ENCODE peak calls at places on chromosomes 1 and 21, in ten cellular contexts. One of them, this sample, is unnamed.

GRCh38 chr1:186617860-186618780 is 62.1 kb downstream of the PTGS2 start:
- DNase-seq in IMR-90: no peak
- DNase-seq in GM23338: peak; percentile 5
- DNase-seq in esophagus squamous epithelium: no peak
- DNase-seq in tibial artery: no peak
- DNase-seq in Karpas-422: peak; percentile 82
- DNase-seq in pancreas: no peak
- DNase-seq in vagina: no peak
- DNase-seq in stomach: peak; percentile 30
- DNase-seq in heart right ventricle: peak; percentile 40
- DNase-seq in this sample: peak; percentile 27

GRCh38 chr1:68459796-68460195 is 10.0 kb upstream of the RPE65 start:
- DNase-seq in stomach: no peak
- DNase-seq in Karpas-422: no peak
- DNase-seq in pancreas: no peak
- DNase-seq in GM23338: no peak
- DNase-seq in IMR-90: peak; percentile 37
- DNase-seq in esophagus squamous epithelium: no peak
- DNase-seq in tibial artery: no peak
- DNase-seq in heart right ventricle: no peak
- DNase-seq in vagina: no peak
- DNase-seq in this sample: no peak

GRCh38 chr1:22709891-22710687 is 550 bp upstream of the EPHB2 start:
- DNase-seq in IMR-90: peak; percentile 64
- DNase-seq in Karpas-422: peak; percentile 82
- DNase-seq in pancreas: peak; percentile 79
- DNase-seq in esophagus squamous epithelium: no peak
- DNase-seq in GM23338: peak; percentile 78
- DNase-seq in heart right ventricle: peak; percentile 70
- DNase-seq in stomach: no peak
- DNase-seq in tibial artery: no peak
- DNase-seq in vagina: no peak
- DNase-seq in this sample: peak; percentile 74

GRCh38 chr1:200670215-200671118 is 760 bp upstream of the DDX59 start:
- DNase-seq in stomach: peak; percentile 34
- DNase-seq in Karpas-422: no peak
- DNase-seq in heart right ventricle: peak; percentile 15
- DNase-seq in pancreas: no peak
- DNase-seq in vagina: no peak
- DNase-seq in tibial artery: no peak
- DNase-seq in esophagus squamous epithelium: no peak
- DNase-seq in IMR-90: peak; percentile 65
- DNase-seq in GM23338: peak; percentile 49
- DNase-seq in this sample: peak; percentile 66

GRCh38 chr1:241401156-241401555 is 44.2 kb upstream of the RGS7 start:
- DNase-seq in heart right ventricle: no peak
- DNase-seq in pancreas: no peak
- DNase-seq in IMR-90: no peak
- DNase-seq in Karpas-422: no peak
- DNase-seq in vagina: no peak
- DNase-seq in stomach: no peak
- DNase-seq in esophagus squamous epithelium: no peak
- DNase-seq in GM23338: no peak
- DNase-seq in tibial artery: no peak
- DNase-seq in this sample: no peak

GRCh38 chr1:53332188-53332564 is 4.3 kb upstream of the LRP8 start:
- DNase-seq in GM23338: no peak
- DNase-seq in vagina: peak; percentile 43
- DNase-seq in pancreas: no peak
- DNase-seq in IMR-90: no peak
- DNase-seq in tibial artery: peak; percentile 17
- DNase-seq in stomach: peak; percentile 15
- DNase-seq in Karpas-422: no peak
- DNase-seq in esophagus squamous epithelium: no peak
- DNase-seq in heart right ventricle: no peak
- DNase-seq in this sample: no peak

GRCh38 chr21:37337831-37338230 is 28.7 kb upstream of the DYRK1A start:
- DNase-seq in heart right ventricle: no peak
- DNase-seq in GM23338: no peak
- DNase-seq in stomach: no peak
- DNase-seq in esophagus squamous epithelium: no peak
- DNase-seq in Karpas-422: no peak
- DNase-seq in IMR-90: no peak
- DNase-seq in vagina: no peak
- DNase-seq in pancreas: no peak
- DNase-seq in tibial artery: no peak
- DNase-seq in this sample: no peak

GRCh38 chr1:2284932-2285331 is 56.8 kb downstream of the SKI start:
- DNase-seq in heart right ventricle: no peak
- DNase-seq in stomach: no peak
- DNase-seq in esophagus squamous epithelium: no peak
- DNase-seq in pancreas: no peak
- DNase-seq in IMR-90: no peak
- DNase-seq in tibial artery: no peak
- DNase-seq in vagina: no peak
- DNase-seq in GM23338: no peak
- DNase-seq in Karpas-422: no peak
- DNase-seq in this sample: no peak

GRCh38 chr1:82273816-82274215 is 473.1 kb downstream of the ADGRL2 start:
- DNase-seq in esophagus squamous epithelium: no peak
- DNase-seq in IMR-90: no peak
- DNase-seq in heart right ventricle: no peak
- DNase-seq in stomach: no peak
- DNase-seq in vagina: no peak
- DNase-seq in Karpas-422: no peak
- DNase-seq in pancreas: no peak
- DNase-seq in tibial artery: no peak
- DNase-seq in GM23338: no peak
- DNase-seq in this sample: no peak

GRCh38 chr1:6991271-6991670 is 206.0 kb downstream of the CAMTA1 start:
- DNase-seq in heart right ventricle: no peak
- DNase-seq in Karpas-422: no peak
- DNase-seq in tibial artery: no peak
- DNase-seq in IMR-90: peak; percentile 77
- DNase-seq in pancreas: no peak
- DNase-seq in esophagus squamous epithelium: no peak
- DNase-seq in vagina: no peak
- DNase-seq in GM23338: no peak
- DNase-seq in stomach: no peak
- DNase-seq in this sample: no peak

GRCh38 chr1:182080955-182081582 is 19.6 kb upstream of the ZNF648 start:
- DNase-seq in tibial artery: no peak
- DNase-seq in vagina: no peak
- DNase-seq in stomach: no peak
- DNase-seq in pancreas: no peak
- DNase-seq in Karpas-422: peak; percentile 74
- DNase-seq in heart right ventricle: no peak
- DNase-seq in IMR-90: peak; percentile 27
- DNase-seq in esophagus squamous epithelium: no peak
- DNase-seq in GM23338: peak; percentile 86
- DNase-seq in this sample: no peak

GRCh38 chr1:107297681-107298080 is 156.8 kb downstream of the NTNG1 start:
- DNase-seq in tibial artery: no peak
- DNase-seq in vagina: no peak
- DNase-seq in GM23338: no peak
- DNase-seq in esophagus squamous epithelium: no peak
- DNase-seq in heart right ventricle: no peak
- DNase-seq in IMR-90: no peak
- DNase-seq in pancreas: no peak
- DNase-seq in stomach: no peak
- DNase-seq in Karpas-422: no peak
- DNase-seq in this sample: no peak

GRCh38 chr1:102174259-102174863 is 177.6 kb upstream of the OLFM3 start:
- DNase-seq in GM23338: peak; percentile 74
- DNase-seq in heart right ventricle: no peak
- DNase-seq in pancreas: no peak
- DNase-seq in stomach: no peak
- DNase-seq in IMR-90: no peak
- DNase-seq in Karpas-422: peak; percentile 70
- DNase-seq in vagina: no peak
- DNase-seq in tibial artery: no peak
- DNase-seq in esophagus squamous epithelium: no peak
- DNase-seq in this sample: no peak

GRCh38 chr21:43916691-43917514 is 51.9 kb downstream of the AGPAT3 start:
- DNase-seq in esophagus squamous epithelium: no peak
- DNase-seq in IMR-90: peak; percentile 21
- DNase-seq in stomach: no peak
- DNase-seq in vagina: no peak
- DNase-seq in pancreas: no peak
- DNase-seq in GM23338: no peak
- DNase-seq in heart right ventricle: no peak
- DNase-seq in tibial artery: peak; percentile 6
- DNase-seq in Karpas-422: peak; percentile 83
- DNase-seq in this sample: no peak

DNA sequence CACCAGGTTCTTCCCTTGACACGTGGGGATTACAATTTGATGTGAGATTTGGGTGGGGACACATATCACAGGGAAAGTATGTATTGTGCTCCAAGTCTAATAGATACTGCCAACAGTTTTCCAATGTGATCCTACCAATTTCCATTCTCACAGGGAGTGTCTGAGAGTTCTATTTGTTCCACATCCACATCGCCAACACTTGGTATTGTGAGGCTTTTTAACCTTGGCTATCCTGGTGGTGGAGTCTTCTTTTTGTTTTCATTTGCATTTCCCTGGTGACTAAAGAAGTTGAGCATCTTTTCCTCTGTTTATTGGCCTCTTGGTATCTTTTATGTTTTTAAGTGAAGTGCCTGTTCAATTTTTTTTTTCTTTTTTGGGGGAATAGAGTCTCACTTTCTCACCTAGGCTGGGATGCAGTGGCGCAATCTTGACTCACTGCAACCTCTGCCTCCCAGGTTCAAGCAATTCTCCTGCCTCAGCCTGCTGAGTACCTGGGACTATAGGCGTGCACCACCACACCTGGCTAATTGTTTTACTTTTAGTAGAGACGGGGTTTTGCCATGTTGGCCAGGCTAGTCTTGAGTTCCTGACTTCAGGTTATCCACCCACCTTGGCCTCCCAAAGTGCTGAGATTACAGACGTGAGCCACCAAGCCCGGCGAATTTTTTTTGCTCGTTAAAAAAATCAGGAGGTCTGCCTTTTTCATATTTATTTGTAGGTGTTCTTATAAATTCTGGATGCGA is 15.9 kb upstream of the PADI1 start:
- DNase-seq in tibial artery: no peak
- DNase-seq in heart right ventricle: no peak
- DNase-seq in IMR-90: no peak
- DNase-seq in Karpas-422: no peak
- DNase-seq in esophagus squamous epithelium: no peak
- DNase-seq in GM23338: no peak
- DNase-seq in stomach: no peak
- DNase-seq in pancreas: no peak
- DNase-seq in vagina: peak; percentile 16
- DNase-seq in this sample: no peak
- H3K4me1 ChIP-seq in tibial artery: no peaks in the 10 kb centered on the region
- H3K4me1 ChIP-seq in heart right ventricle: no peaks in the 10 kb centered on the region
- H3K4me1 ChIP-seq in IMR-90: peaks cover 8% of the 10 kb centered on the region
- H3K4me1 ChIP-seq in Karpas-422: peaks cover 4% of the 10 kb centered on the region
- H3K4me1 ChIP-seq in esophagus squamous epithelium: peaks cover 28% of the 10 kb centered on the region
- H3K4me1 ChIP-seq in GM23338: peaks cover 5% of the 10 kb centered on the region
- H3K4me1 ChIP-seq in stomach: no peaks in the 10 kb centered on the region
- H3K4me1 ChIP-seq in pancreas: no peaks in the 10 kb centered on the region
- H3K4me1 ChIP-seq in vagina: peaks cover 18% of the 10 kb centered on the region
- H3K4me1 ChIP-seq in this sample: no peaks in the 10 kb centered on the region

GRCh38 chr1:84021822-84022221 is 22.9 kb upstream of the TTLL7 start:
- DNase-seq in esophagus squamous epithelium: no peak
- DNase-seq in vagina: no peak
- DNase-seq in tibial artery: no peak
- DNase-seq in pancreas: no peak
- DNase-seq in Karpas-422: no peak
- DNase-seq in stomach: no peak
- DNase-seq in heart right ventricle: no peak
- DNase-seq in IMR-90: no peak
- DNase-seq in GM23338: no peak
- DNase-seq in this sample: no peak

GRCh38 chr1:84019217-84019616 is 20.3 kb upstream of the TTLL7 start:
- DNase-seq in tibial artery: no peak
- DNase-seq in esophagus squamous epithelium: no peak
- DNase-seq in IMR-90: no peak
- DNase-seq in pancreas: no peak
- DNase-seq in stomach: no peak
- DNase-seq in heart right ventricle: no peak
- DNase-seq in Karpas-422: no peak
- DNase-seq in GM23338: no peak
- DNase-seq in vagina: no peak
- DNase-seq in this sample: no peak

GRCh38 chr1:84020151-84020550 is 21.2 kb upstream of the TTLL7 start:
- DNase-seq in GM23338: no peak
- DNase-seq in IMR-90: no peak
- DNase-seq in vagina: no peak
- DNase-seq in esophagus squamous epithelium: no peak
- DNase-seq in Karpas-422: no peak
- DNase-seq in tibial artery: no peak
- DNase-seq in heart right ventricle: no peak
- DNase-seq in pancreas: no peak
- DNase-seq in stomach: no peak
- DNase-seq in this sample: no peak
- H3K4me1 ChIP-seq in GM23338: no peaks in the 10 kb centered on the region
- H3K4me1 ChIP-seq in IMR-90: no peaks in the 10 kb centered on the region
- H3K4me1 ChIP-seq in vagina: no peaks in the 10 kb centered on the region
- H3K4me1 ChIP-seq in esophagus squamous epithelium: no peaks in the 10 kb centered on the region
- H3K4me1 ChIP-seq in Karpas-422: no peaks in the 10 kb centered on the region
- H3K4me1 ChIP-seq in tibial artery: peaks cover 6% of the 10 kb centered on the region
- H3K4me1 ChIP-seq in heart right ventricle: no peaks in the 10 kb centered on the region
- H3K4me1 ChIP-seq in pancreas: no peaks in the 10 kb centered on the region
- H3K4me1 ChIP-seq in stomach: peaks cover 7% of the 10 kb centered on the region
- H3K4me1 ChIP-seq in this sample: no peaks in the 10 kb centered on the region

GRCh38 chr1:161728376-161729226 is 7.3 kb downstream of the FCRLB start:
- DNase-seq in vagina: no peak
- DNase-seq in pancreas: no peak
- DNase-seq in IMR-90: no peak
- DNase-seq in stomach: no peak
- DNase-seq in Karpas-422: peak; percentile 77
- DNase-seq in tibial artery: no peak
- DNase-seq in esophagus squamous epithelium: no peak
- DNase-seq in GM23338: no peak
- DNase-seq in heart right ventricle: no peak
- DNase-seq in this sample: no peak
- H3K4me1 ChIP-seq in vagina: peaks cover 15% of the 10 kb centered on the region
- H3K4me1 ChIP-seq in pancreas: peaks cover 7% of the 10 kb centered on the region
- H3K4me1 ChIP-seq in IMR-90: peaks cover 3% of the 10 kb centered on the region
- H3K4me1 ChIP-seq in stomach: peaks cover 26% of the 10 kb centered on the region
- H3K4me1 ChIP-seq in Karpas-422: peaks cover 47% of the 10 kb centered on the region
- H3K4me1 ChIP-seq in tibial artery: peaks cover 6% of the 10 kb centered on the region
- H3K4me1 ChIP-seq in esophagus squamous epithelium: peaks cover 5% of the 10 kb centered on the region
- H3K4me1 ChIP-seq in GM23338: peaks cover 22% of the 10 kb centered on the region
- H3K4me1 ChIP-seq in heart right ventricle: no peaks in the 10 kb centered on the region
- H3K4me1 ChIP-seq in this sample: peaks cover 4% of the 10 kb centered on the region

DNA sequence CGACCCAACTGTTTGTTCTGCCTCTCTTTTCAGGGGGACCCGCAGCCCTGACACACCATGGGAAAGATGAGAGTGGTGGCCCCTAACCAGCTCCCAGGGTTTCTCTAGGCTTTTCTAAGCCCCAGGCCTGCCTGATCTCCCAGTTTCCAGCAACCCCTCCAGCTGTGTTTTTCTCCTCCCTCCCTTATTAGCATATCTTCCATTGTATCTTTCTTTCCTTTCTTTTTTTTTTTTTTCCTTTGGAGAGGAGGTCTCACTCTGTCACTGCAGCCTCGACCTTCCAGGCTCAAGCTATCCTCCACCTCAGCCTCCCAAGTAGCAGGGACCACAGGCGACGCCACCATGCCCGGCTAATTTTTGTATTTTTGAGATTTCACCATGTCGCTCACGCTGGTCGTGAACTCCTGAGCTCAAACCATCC is 1.8 kb upstream of the CERS2 start:
- DNase-seq in IMR-90: no peak
- DNase-seq in vagina: no peak
- DNase-seq in heart right ventricle: no peak
- DNase-seq in tibial artery: no peak
- DNase-seq in Karpas-422: no peak
- DNase-seq in esophagus squamous epithelium: no peak
- DNase-seq in stomach: no peak
- DNase-seq in pancreas: no peak
- DNase-seq in GM23338: peak; percentile 58
- DNase-seq in this sample: no peak
- H3K4me1 ChIP-seq in IMR-90: peaks cover 33% of the 10 kb centered on the region
- H3K4me1 ChIP-seq in vagina: peaks cover 47% of the 10 kb centered on the region
- H3K4me1 ChIP-seq in heart right ventricle: peaks cover 20% of the 10 kb centered on the region
- H3K4me1 ChIP-seq in tibial artery: peaks cover 55% of the 10 kb centered on the region
- H3K4me1 ChIP-seq in Karpas-422: peaks cover 45% of the 10 kb centered on the region
- H3K4me1 ChIP-seq in esophagus squamous epithelium: peaks cover 52% of the 10 kb centered on the region
- H3K4me1 ChIP-seq in stomach: peaks cover 86% of the 10 kb centered on the region
- H3K4me1 ChIP-seq in pancreas: peaks cover 31% of the 10 kb centered on the region
- H3K4me1 ChIP-seq in GM23338: peaks cover 59% of the 10 kb centered on the region
- H3K4me1 ChIP-seq in this sample: peaks cover 29% of the 10 kb centered on the region